ENCODE peak calls at places on chromosomes 3 and 15, in seven cellular contexts. One of them, this sample, is unnamed.

GRCh38 chr3:77328631-77329030 is 288.7 kb downstream of the ROBO2 start:
- DNase-seq in mesenchymal stem cell: no peak
- DNase-seq in central memory CD4-positive, alpha-beta T cell: no peak
- DNase-seq in HCT116: no peak
- DNase-seq in stomach: no peak
- DNase-seq in activated B cell treated with CpG ODN at 0.5 μM for 24 hours: no peak
- DNase-seq in SW480: no peak
- DNase-seq in this sample: no peak

GRCh38 chr3:11323827-11324226 is 51.6 kb downstream of the ATG7 start:
- DNase-seq in mesenchymal stem cell: no peak
- DNase-seq in central memory CD4-positive, alpha-beta T cell: no peak
- DNase-seq in HCT116: no peak
- DNase-seq in stomach: no peak
- DNase-seq in activated B cell treated with CpG ODN at 0.5 μM for 24 hours: no peak
- DNase-seq in SW480: no peak
- DNase-seq in this sample: no peak

GRCh38 chr3:40765884-40766283 is 241.1 kb downstream of the ZNF621 start:
- DNase-seq in mesenchymal stem cell: no peak
- DNase-seq in central memory CD4-positive, alpha-beta T cell: no peak
- DNase-seq in HCT116: no peak
- DNase-seq in stomach: no peak
- DNase-seq in activated B cell treated with CpG ODN at 0.5 μM for 24 hours: no peak
- DNase-seq in SW480: no peak
- DNase-seq in this sample: no peak

GRCh38 chr3:117788086-117788485 is 1078.5 kb downstream of the TUSC7 start:
- DNase-seq in mesenchymal stem cell: peak; percentile 43
- DNase-seq in central memory CD4-positive, alpha-beta T cell: no peak
- DNase-seq in HCT116: no peak
- DNase-seq in stomach: peak; percentile 52
- DNase-seq in activated B cell treated with CpG ODN at 0.5 μM for 24 hours: no peak
- DNase-seq in SW480: no peak
- DNase-seq in this sample: no peak

GRCh38 chr3:41881233-41881821 is 80.6 kb downstream of the ULK4 start:
- DNase-seq in mesenchymal stem cell: peak; percentile 47
- DNase-seq in central memory CD4-positive, alpha-beta T cell: peak; percentile 29
- DNase-seq in HCT116: no peak
- DNase-seq in stomach: no peak
- DNase-seq in activated B cell treated with CpG ODN at 0.5 μM for 24 hours: no peak
- DNase-seq in SW480: peak; percentile 58
- DNase-seq in this sample: no peak

GRCh38 chr3:15331606-15332404 is 581 bp downstream of the SH3BP5 start:
- DNase-seq in mesenchymal stem cell: peak; percentile 42
- DNase-seq in central memory CD4-positive, alpha-beta T cell: peak; percentile 32
- DNase-seq in HCT116: no peak
- DNase-seq in stomach: peak; percentile 32
- DNase-seq in activated B cell treated with CpG ODN at 0.5 μM for 24 hours: peak; percentile 64
- DNase-seq in SW480: no peak
- DNase-seq in this sample: peak; percentile 30

GRCh38 chr3:197613187-197613586 is 57.4 kb upstream of the BDH1 start:
- DNase-seq in mesenchymal stem cell: no peak
- DNase-seq in central memory CD4-positive, alpha-beta T cell: peak; percentile 81
- DNase-seq in HCT116: no peak
- DNase-seq in stomach: no peak
- DNase-seq in activated B cell treated with CpG ODN at 0.5 μM for 24 hours: no peak
- DNase-seq in SW480: no peak
- DNase-seq in this sample: no peak

GRCh38 chr15:37490707-37491106 is 390.4 kb upstream of the MEIS2 start:
- DNase-seq in mesenchymal stem cell: no peak
- DNase-seq in central memory CD4-positive, alpha-beta T cell: no peak
- DNase-seq in HCT116: no peak
- DNase-seq in stomach: no peak
- DNase-seq in activated B cell treated with CpG ODN at 0.5 μM for 24 hours: no peak
- DNase-seq in SW480: no peak
- DNase-seq in this sample: no peak

GRCh38 chr3:73451276-73451973 is 173.3 kb downstream of the PDZRN3 start:
- DNase-seq in mesenchymal stem cell: no peak
- DNase-seq in central memory CD4-positive, alpha-beta T cell: no peak
- DNase-seq in HCT116: no peak
- DNase-seq in stomach: peak; percentile 29
- DNase-seq in activated B cell treated with CpG ODN at 0.5 μM for 24 hours: no peak
- DNase-seq in SW480: no peak
- DNase-seq in this sample: no peak

GRCh38 chr3:154887869-154888268 is 192.2 kb upstream of the MME start:
- DNase-seq in mesenchymal stem cell: no peak
- DNase-seq in central memory CD4-positive, alpha-beta T cell: no peak
- DNase-seq in HCT116: no peak
- DNase-seq in stomach: no peak
- DNase-seq in activated B cell treated with CpG ODN at 0.5 μM for 24 hours: no peak
- DNase-seq in SW480: no peak
- DNase-seq in this sample: no peak

GRCh38 chr3:129417354-129417753 is 11.1 kb downstream of the EFCAB12 start:
- DNase-seq in mesenchymal stem cell: peak; percentile 94
- DNase-seq in central memory CD4-positive, alpha-beta T cell: no peak
- DNase-seq in HCT116: no peak
- DNase-seq in stomach: no peak
- DNase-seq in activated B cell treated with CpG ODN at 0.5 μM for 24 hours: no peak
- DNase-seq in SW480: no peak
- DNase-seq in this sample: no peak

GRCh38 chr3:98994128-98994762 is 92.8 kb upstream of the DCBLD2 start:
- DNase-seq in mesenchymal stem cell: peak; percentile 63
- DNase-seq in central memory CD4-positive, alpha-beta T cell: no peak
- DNase-seq in HCT116: peak; percentile 52
- DNase-seq in stomach: no peak
- DNase-seq in activated B cell treated with CpG ODN at 0.5 μM for 24 hours: no peak
- DNase-seq in SW480: peak; percentile 67
- DNase-seq in this sample: no peak

GRCh38 chr3:98846101-98846500 is 55.4 kb downstream of the DCBLD2 start:
- DNase-seq in mesenchymal stem cell: no peak
- DNase-seq in central memory CD4-positive, alpha-beta T cell: no peak
- DNase-seq in HCT116: no peak
- DNase-seq in stomach: no peak
- DNase-seq in activated B cell treated with CpG ODN at 0.5 μM for 24 hours: no peak
- DNase-seq in SW480: no peak
- DNase-seq in this sample: no peak

GRCh38 chr3:45612138-45612537 is 17.6 kb downstream of the LIMD1 start:
- DNase-seq in mesenchymal stem cell: no peak
- DNase-seq in central memory CD4-positive, alpha-beta T cell: no peak
- DNase-seq in HCT116: no peak
- DNase-seq in stomach: no peak
- DNase-seq in activated B cell treated with CpG ODN at 0.5 μM for 24 hours: no peak
- DNase-seq in SW480: no peak
- DNase-seq in this sample: no peak

GRCh38 chr3:138477801-138478200 is 43.4 kb downstream of the ESYT3 start:
- DNase-seq in mesenchymal stem cell: no peak
- DNase-seq in central memory CD4-positive, alpha-beta T cell: no peak
- DNase-seq in HCT116: no peak
- DNase-seq in stomach: no peak
- DNase-seq in activated B cell treated with CpG ODN at 0.5 μM for 24 hours: no peak
- DNase-seq in SW480: no peak
- DNase-seq in this sample: no peak

GRCh38 chr3:20104167-20104661 is 64.0 kb downstream of the KAT2B start:
- DNase-seq in mesenchymal stem cell: no peak
- DNase-seq in central memory CD4-positive, alpha-beta T cell: peak; percentile 76
- DNase-seq in HCT116: no peak
- DNase-seq in stomach: no peak
- DNase-seq in activated B cell treated with CpG ODN at 0.5 μM for 24 hours: no peak
- DNase-seq in SW480: no peak
- DNase-seq in this sample: peak; percentile 23

GRCh38 chr3:197600796-197601565 is 45.2 kb upstream of the BDH1 start:
- DNase-seq in mesenchymal stem cell: peak; percentile 28
- DNase-seq in central memory CD4-positive, alpha-beta T cell: no peak
- DNase-seq in HCT116: no peak
- DNase-seq in stomach: no peak
- DNase-seq in activated B cell treated with CpG ODN at 0.5 μM for 24 hours: no peak
- DNase-seq in SW480: no peak
- DNase-seq in this sample: no peak

GRCh38 chr15:100703032-100703578 is 100.7 kb downstream of the ASB7 start:
- DNase-seq in mesenchymal stem cell: peak; percentile 65
- DNase-seq in central memory CD4-positive, alpha-beta T cell: no peak
- DNase-seq in HCT116: no peak
- DNase-seq in stomach: no peak
- DNase-seq in activated B cell treated with CpG ODN at 0.5 μM for 24 hours: no peak
- DNase-seq in SW480: no peak
- DNase-seq in this sample: no peak

GRCh38 chr3:170506556-170506955 is 79.3 kb downstream of the SLC7A14 start:
- DNase-seq in mesenchymal stem cell: peak; percentile 73
- DNase-seq in central memory CD4-positive, alpha-beta T cell: no peak
- DNase-seq in HCT116: no peak
- DNase-seq in stomach: no peak
- DNase-seq in activated B cell treated with CpG ODN at 0.5 μM for 24 hours: no peak
- DNase-seq in SW480: peak; percentile 36
- DNase-seq in this sample: no peak

GRCh38 chr3:116007000-116007399 is 383.7 kb downstream of the GAP43 start:
- DNase-seq in mesenchymal stem cell: no peak
- DNase-seq in central memory CD4-positive, alpha-beta T cell: no peak
- DNase-seq in HCT116: no peak
- DNase-seq in stomach: no peak
- DNase-seq in activated B cell treated with CpG ODN at 0.5 μM for 24 hours: no peak
- DNase-seq in SW480: no peak
- DNase-seq in this sample: no peak

GRCh38 chr3:129305592-129306091 is 27.0 kb downstream of the HMCES start:
- DNase-seq in mesenchymal stem cell: peak; percentile 87
- DNase-seq in central memory CD4-positive, alpha-beta T cell: no peak
- DNase-seq in HCT116: no peak
- DNase-seq in stomach: peak; percentile 85
- DNase-seq in activated B cell treated with CpG ODN at 0.5 μM for 24 hours: peak; percentile 46
- DNase-seq in SW480: no peak
- DNase-seq in this sample: no peak

GRCh38 chr3:31724681-31725080 is 192.0 kb downstream of the STT3B start:
- DNase-seq in mesenchymal stem cell: peak; percentile 25
- DNase-seq in central memory CD4-positive, alpha-beta T cell: no peak
- DNase-seq in HCT116: no peak
- DNase-seq in stomach: no peak
- DNase-seq in activated B cell treated with CpG ODN at 0.5 μM for 24 hours: no peak
- DNase-seq in SW480: peak; percentile 26
- DNase-seq in this sample: no peak

GRCh38 chr15:59941612-59942011 is 62.5 kb upstream of the FOXB1 start:
- DNase-seq in mesenchymal stem cell: no peak
- DNase-seq in central memory CD4-positive, alpha-beta T cell: no peak
- DNase-seq in HCT116: no peak
- DNase-seq in stomach: no peak
- DNase-seq in activated B cell treated with CpG ODN at 0.5 μM for 24 hours: no peak
- DNase-seq in SW480: peak; percentile 58
- DNase-seq in this sample: no peak

GRCh38 chr3:196684548-196685407 is 27.3 kb downstream of the CEP19 start:
- DNase-seq in mesenchymal stem cell: peak; percentile 61
- DNase-seq in central memory CD4-positive, alpha-beta T cell: peak; percentile 62
- DNase-seq in HCT116: peak; percentile 34
- DNase-seq in stomach: peak; percentile 64
- DNase-seq in activated B cell treated with CpG ODN at 0.5 μM for 24 hours: peak; percentile 49
- DNase-seq in SW480: peak; percentile 68
- DNase-seq in this sample: peak; percentile 54

GRCh38 chr3:43789028-43789427 is 98.3 kb downstream of the ABHD5 start:
- DNase-seq in mesenchymal stem cell: no peak
- DNase-seq in central memory CD4-positive, alpha-beta T cell: no peak
- DNase-seq in HCT116: no peak
- DNase-seq in stomach: no peak
- DNase-seq in activated B cell treated with CpG ODN at 0.5 μM for 24 hours: no peak
- DNase-seq in SW480: no peak
- DNase-seq in this sample: no peak

GRCh38 chr3:150635076-150635475 is 32.0 kb downstream of the SELENOT start:
- DNase-seq in mesenchymal stem cell: peak; percentile 11
- DNase-seq in central memory CD4-positive, alpha-beta T cell: no peak
- DNase-seq in HCT116: no peak
- DNase-seq in stomach: no peak
- DNase-seq in activated B cell treated with CpG ODN at 0.5 μM for 24 hours: no peak
- DNase-seq in SW480: no peak
- DNase-seq in this sample: peak; percentile 23

GRCh38 chr15:67508367-67508766 is 12.6 kb upstream of the C15orf61 start:
- DNase-seq in mesenchymal stem cell: no peak
- DNase-seq in central memory CD4-positive, alpha-beta T cell: no peak
- DNase-seq in HCT116: no peak
- DNase-seq in stomach: no peak
- DNase-seq in activated B cell treated with CpG ODN at 0.5 μM for 24 hours: no peak
- DNase-seq in SW480: no peak
- DNase-seq in this sample: no peak

GRCh38 chr15:77619883-77620282 is 12.8 kb downstream of the LINGO1 start:
- DNase-seq in mesenchymal stem cell: no peak
- DNase-seq in central memory CD4-positive, alpha-beta T cell: no peak
- DNase-seq in HCT116: no peak
- DNase-seq in stomach: no peak
- DNase-seq in activated B cell treated with CpG ODN at 0.5 μM for 24 hours: no peak
- DNase-seq in SW480: no peak
- DNase-seq in this sample: no peak

GRCh38 chr3:44883999-44884431 is 9.6 kb downstream of the TGM4 start:
- DNase-seq in mesenchymal stem cell: peak; percentile 41
- DNase-seq in central memory CD4-positive, alpha-beta T cell: no peak
- DNase-seq in HCT116: peak; percentile 35
- DNase-seq in stomach: no peak
- DNase-seq in activated B cell treated with CpG ODN at 0.5 μM for 24 hours: no peak
- DNase-seq in SW480: peak; percentile 92
- DNase-seq in this sample: no peak

GRCh38 chr15:55627730-55628368 is 39.7 kb upstream of the PYGO1 start:
- DNase-seq in mesenchymal stem cell: peak; percentile 92
- DNase-seq in central memory CD4-positive, alpha-beta T cell: no peak
- DNase-seq in HCT116: peak; percentile 92
- DNase-seq in stomach: peak; percentile 38
- DNase-seq in activated B cell treated with CpG ODN at 0.5 μM for 24 hours: no peak
- DNase-seq in SW480: peak; percentile 79
- DNase-seq in this sample: no peak

GRCh38 chr3:104279617-104280016 is 1087.1 kb upstream of the ALCAM start:
- DNase-seq in mesenchymal stem cell: peak; percentile 73
- DNase-seq in central memory CD4-positive, alpha-beta T cell: no peak
- DNase-seq in HCT116: no peak
- DNase-seq in stomach: no peak
- DNase-seq in activated B cell treated with CpG ODN at 0.5 μM for 24 hours: no peak
- DNase-seq in SW480: no peak
- DNase-seq in this sample: no peak

GRCh38 chr3:122635789-122636188 is 44.9 kb upstream of the PARP14 start:
- DNase-seq in mesenchymal stem cell: no peak
- DNase-seq in central memory CD4-positive, alpha-beta T cell: no peak
- DNase-seq in HCT116: peak; percentile 3
- DNase-seq in stomach: no peak
- DNase-seq in activated B cell treated with CpG ODN at 0.5 μM for 24 hours: no peak
- DNase-seq in SW480: peak; percentile 23
- DNase-seq in this sample: no peak

GRCh38 chr15:43105778-43106485 is at the start of gene UBR1:
- DNase-seq in mesenchymal stem cell: peak; percentile 97
- DNase-seq in central memory CD4-positive, alpha-beta T cell: peak; percentile 89
- DNase-seq in HCT116: peak; percentile 87
- DNase-seq in stomach: peak; percentile 90
- DNase-seq in activated B cell treated with CpG ODN at 0.5 μM for 24 hours: peak; percentile 78
- DNase-seq in SW480: peak; percentile 82
- DNase-seq in this sample: peak; percentile 83

GRCh38 chr3:105868745-105869530 is at the start of gene CBLB:
- DNase-seq in mesenchymal stem cell: peak; percentile 96
- DNase-seq in central memory CD4-positive, alpha-beta T cell: peak; percentile 85
- DNase-seq in HCT116: peak; percentile 88
- DNase-seq in stomach: peak; percentile 91
- DNase-seq in activated B cell treated with CpG ODN at 0.5 μM for 24 hours: peak; percentile 78
- DNase-seq in SW480: peak; percentile 92
- DNase-seq in this sample: peak; percentile 84

GRCh38 chr3:10198226-10198625 is 33.5 kb downstream of the IRAK2 start:
- DNase-seq in mesenchymal stem cell: no peak
- DNase-seq in central memory CD4-positive, alpha-beta T cell: no peak
- DNase-seq in HCT116: no peak
- DNase-seq in stomach: no peak
- DNase-seq in activated B cell treated with CpG ODN at 0.5 μM for 24 hours: no peak
- DNase-seq in SW480: no peak
- DNase-seq in this sample: no peak

GRCh38 chr3:129975332-129976090 is 991 bp downstream of the TRH start:
- DNase-seq in mesenchymal stem cell: no peak
- DNase-seq in central memory CD4-positive, alpha-beta T cell: no peak
- DNase-seq in HCT116: no peak
- DNase-seq in stomach: no peak
- DNase-seq in activated B cell treated with CpG ODN at 0.5 μM for 24 hours: peak; percentile 17
- DNase-seq in SW480: no peak
- DNase-seq in this sample: no peak

GRCh38 chr3:58188173-58188564 is 22.6 kb downstream of the DNASE1L3 start:
- DNase-seq in mesenchymal stem cell: peak; percentile 33
- DNase-seq in central memory CD4-positive, alpha-beta T cell: no peak
- DNase-seq in HCT116: no peak
- DNase-seq in stomach: no peak
- DNase-seq in activated B cell treated with CpG ODN at 0.5 μM for 24 hours: no peak
- DNase-seq in SW480: no peak
- DNase-seq in this sample: no peak

GRCh38 chr3:196963309-196963953 is 5.2 kb downstream of the PIGZ start:
- DNase-seq in mesenchymal stem cell: no peak
- DNase-seq in central memory CD4-positive, alpha-beta T cell: no peak
- DNase-seq in HCT116: no peak
- DNase-seq in stomach: no peak
- DNase-seq in activated B cell treated with CpG ODN at 0.5 μM for 24 hours: no peak
- DNase-seq in SW480: no peak
- DNase-seq in this sample: no peak